ENCODE peak calls at places on chromosome 9, in five cellular contexts. I is pancreas, N is A549, H is HepG2, X is cardiac fibroblast. L is an unnamed sample.

GRCh38 chr9:5949103-5949699 is 58.5 kb downstream of the MLANA start:
- DNase-seq in I (no peak), N (peak), H (no peak), X (peak), L (no peak)

GRCh38 chr9:85610074-85610855 is 131.5 kb downstream of the AGTPBP1 start:
- DNase-seq in I (no peak), N (peak), H (peak), X (peak), L (peak)

GRCh38 chr9:131240047-131240921 is 36.0 kb downstream of the FAM78A start:
- DNase-seq in I (no peak), N (no peak), H (peak), X (no peak), L (no peak)

GRCh38 chr9:138096192-138096845 is 218.7 kb downstream of the CACNA1B start:
- DNase-seq in I (no peak), N (no peak), H (no peak), X (no peak), L (no peak)

GRCh38 chr9:4662989-4663792 is 1.1 kb downstream of the PLPP6 start:
- DNase-seq in I (no peak), N (peak), H (peak), X (no peak), L (no peak)

GRCh38 chr9:116482740-116483139 is 204.4 kb upstream of the TRIM32 start:
- DNase-seq in I (no peak), N (no peak), H (no peak), X (no peak), L (no peak)

GRCh38 chr9:108511200-108511756 is 344.5 kb downstream of the ACTL7B start:
- DNase-seq in I (no peak), N (no peak), H (no peak), X (peak), L (no peak)

GRCh38 chr9:111917201-111917600 is 20.6 kb downstream of the UGCG start:
- DNase-seq in I (no peak), N (no peak), H (peak), X (no peak), L (no peak)

GRCh38 chr9:104093162-104093561 is 947 bp upstream of the SMC2 start:
- DNase-seq in I (no peak), N (no peak), H (no peak), X (peak), L (no peak)

GRCh38 chr9:110543631-110544051 is 35.9 kb downstream of the SVEP1 start:
- DNase-seq in I (no peak), N (no peak), H (no peak), X (peak), L (no peak)

DNA sequence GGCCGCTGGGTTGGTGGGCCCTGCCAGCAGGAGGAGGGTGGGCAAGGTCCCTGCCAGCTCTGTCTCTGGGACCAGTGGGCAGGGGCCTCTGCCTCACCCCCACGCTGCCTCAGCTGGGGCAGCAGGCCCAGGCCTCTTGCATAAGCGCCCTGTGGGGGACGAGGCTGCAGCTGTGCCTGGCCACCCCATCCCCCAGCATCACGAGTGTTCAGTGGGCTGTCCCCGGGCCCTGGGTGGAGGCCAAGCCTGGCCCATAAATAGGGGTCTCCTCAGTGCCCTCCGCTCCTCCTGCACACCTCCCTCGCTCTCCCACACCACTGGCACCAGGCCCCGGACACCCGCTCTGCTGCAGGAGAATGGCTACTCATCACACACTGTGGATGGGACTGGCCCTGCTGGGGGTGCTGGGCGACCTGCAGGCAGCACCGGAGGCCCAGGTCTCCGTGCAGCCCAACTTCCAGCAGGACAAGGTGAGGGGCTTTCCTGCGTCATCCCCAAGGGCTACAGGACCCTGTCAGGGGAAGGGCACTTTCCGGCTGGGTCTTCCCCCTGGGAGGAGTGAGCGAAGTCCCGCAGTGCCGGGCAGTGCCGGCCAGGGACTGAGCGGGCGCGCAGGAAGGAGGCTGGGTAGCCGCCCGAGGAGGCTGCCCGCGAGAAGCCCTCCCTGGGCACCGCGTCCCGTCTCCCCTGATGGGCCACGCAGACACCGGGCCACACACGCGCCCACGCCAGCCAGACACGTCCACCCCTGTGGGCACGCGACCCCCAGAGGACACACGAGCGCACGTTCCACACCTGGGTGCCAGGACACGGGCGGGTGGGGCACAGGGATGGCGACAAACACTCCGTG is at the start of gene PTGDS:
- DNase-seq in I (no peak), N (no peak), H (no peak), X (no peak), L (no peak)
- H3K4me3 ChIP-seq in I (peak), N (peak), H (no peak), X (peak), L (peak)

GRCh38 chr9:95103385-95104087 is 214.0 kb downstream of the FANCC start:
- DNase-seq in I (peak), N (peak), H (peak), X (no peak), L (no peak)
- TF ChIP-seq CTCF in I (no peak), N (no peak), H (no peak), X (peak), L (peak)

GRCh38 chr9:36739538-36740116 is 166.9 kb downstream of the MELK start:
- DNase-seq in I (no peak), N (no peak), H (no peak), X (peak), L (no peak)
- H3K4me3 ChIP-seq in I (no peak), N (no peak), H (no peak), X (no peak), L (no peak)

DNA sequence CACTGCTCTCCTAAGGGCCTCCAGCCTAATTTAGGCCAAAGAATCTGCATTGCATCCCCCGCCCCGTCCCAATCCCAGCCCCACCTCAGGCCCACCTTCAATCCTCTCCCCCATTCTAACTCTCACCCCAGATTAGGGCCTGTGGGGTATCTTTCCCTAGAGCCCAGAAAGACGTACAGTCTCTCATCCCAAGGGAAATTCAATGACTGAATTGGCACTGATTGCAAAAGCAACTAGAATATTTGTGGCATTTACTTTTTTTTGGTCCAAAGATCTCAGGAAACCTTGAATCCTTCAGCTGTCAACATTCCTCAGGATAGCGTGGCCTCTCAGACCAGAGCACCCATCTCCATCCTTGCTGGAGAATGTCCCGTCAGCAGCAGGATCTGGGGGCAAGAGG is 30.6 kb downstream of the TRMO start:
- DNase-seq in I (no peak), N (no peak), H (no peak), X (no peak), L (no peak)
- TF ChIP-seq CTCF in I (no peak), N (no peak), H (no peak), X (no peak), L (no peak)

DNA sequence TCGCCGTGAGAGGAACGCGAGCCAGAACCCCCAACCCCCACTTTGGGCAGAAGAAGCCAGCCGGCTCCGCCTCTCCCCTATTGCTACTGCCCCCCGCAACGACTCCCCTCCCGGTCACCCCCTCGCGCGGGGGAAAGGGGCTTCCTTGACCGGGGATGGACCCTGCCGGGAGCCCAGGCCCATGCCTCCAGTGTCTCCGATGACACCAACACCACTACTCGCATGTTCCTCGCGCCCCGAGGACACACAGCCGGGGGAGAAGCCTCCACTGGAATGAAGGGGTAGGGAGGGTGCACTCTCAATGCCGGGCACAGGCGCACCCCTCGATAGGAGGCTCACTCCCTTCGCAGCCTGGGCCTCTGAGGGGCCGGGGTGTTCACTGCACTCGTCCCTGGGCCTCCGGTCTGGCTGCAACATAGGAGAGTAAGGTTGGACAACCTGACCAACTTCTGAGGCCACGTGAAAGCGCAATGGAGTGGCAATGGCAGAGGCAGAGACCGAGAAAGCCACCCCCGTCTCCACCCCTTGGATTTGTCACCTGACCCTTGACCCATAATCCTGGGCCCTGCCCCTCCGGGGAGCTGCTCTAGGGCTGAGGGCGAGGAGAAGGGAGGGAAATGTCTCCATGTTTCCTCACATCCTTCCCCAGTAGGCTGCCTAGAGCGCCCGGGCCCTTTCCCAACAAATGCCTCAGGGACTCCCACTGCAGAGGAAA is 1.0 kb upstream of the CNTFR start:
- DNase-seq in I (peak), N (no peak), H (no peak), X (peak), L (no peak)
- H3K4me3 ChIP-seq in I (no peak), N (peak), H (no peak), X (no peak), L (no peak)

GRCh38 chr9:97803167-97804058 is 49.6 kb upstream of the FOXE1 start:
- DNase-seq in I (peak), N (peak), H (peak), X (peak), L (peak)
- TF ChIP-seq CTCF in I (peak), N (no peak), H (peak), X (no peak), L (peak)